ENCODE peak calls at places on chromosomes 7 and 10, in four cellular contexts. B, X, K and E are unnamed samples.

GRCh38 chr7:148303295-148304013 is 287.1 kb upstream of the C7orf33 start:
- DNase-seq in X (no peak), B (no peak), K (no peak), E (no peak)

GRCh38 chr7:24764972-24765744 is 7.9 kb upstream of the GSDME start:
- DNase-seq in B (no peak), X (no peak), K (no peak), E (no peak)

GRCh38 chr10:92544296-92544695 is 29.6 kb downstream of the IDE start:
- DNase-seq in B (no peak), X (peak), K (no peak), E (no peak)

GRCh38 chr7:54839538-54840213 is 80.7 kb upstream of the SEC61G start:
- DNase-seq in B (no peak), K (no peak), X (peak), E (no peak)

GRCh38 chr7:84906889-84907288 is 280.0 kb downstream of the SEMA3D start:
- DNase-seq in K (no peak), B (no peak), X (no peak), E (no peak)

GRCh38 chr10:28551086-28551485 is 18.2 kb downstream of the WAC start:
- DNase-seq in K (no peak), B (no peak), X (no peak), E (no peak)

GRCh38 chr10:117374506-117375359 is 507 bp downstream of the PDZD8 start:
- DNase-seq in K (no peak), X (peak), B (peak), E (no peak)

GRCh38 chr10:86349940-86350630 is 16.5 kb downstream of the GRID1 start:
- DNase-seq in B (no peak), K (no peak), X (no peak), E (no peak)

GRCh38 chr10:102261842-102262241 is 16.5 kb downstream of the GBF1 start:
- DNase-seq in X (no peak), K (no peak), B (no peak), E (no peak)

DNA sequence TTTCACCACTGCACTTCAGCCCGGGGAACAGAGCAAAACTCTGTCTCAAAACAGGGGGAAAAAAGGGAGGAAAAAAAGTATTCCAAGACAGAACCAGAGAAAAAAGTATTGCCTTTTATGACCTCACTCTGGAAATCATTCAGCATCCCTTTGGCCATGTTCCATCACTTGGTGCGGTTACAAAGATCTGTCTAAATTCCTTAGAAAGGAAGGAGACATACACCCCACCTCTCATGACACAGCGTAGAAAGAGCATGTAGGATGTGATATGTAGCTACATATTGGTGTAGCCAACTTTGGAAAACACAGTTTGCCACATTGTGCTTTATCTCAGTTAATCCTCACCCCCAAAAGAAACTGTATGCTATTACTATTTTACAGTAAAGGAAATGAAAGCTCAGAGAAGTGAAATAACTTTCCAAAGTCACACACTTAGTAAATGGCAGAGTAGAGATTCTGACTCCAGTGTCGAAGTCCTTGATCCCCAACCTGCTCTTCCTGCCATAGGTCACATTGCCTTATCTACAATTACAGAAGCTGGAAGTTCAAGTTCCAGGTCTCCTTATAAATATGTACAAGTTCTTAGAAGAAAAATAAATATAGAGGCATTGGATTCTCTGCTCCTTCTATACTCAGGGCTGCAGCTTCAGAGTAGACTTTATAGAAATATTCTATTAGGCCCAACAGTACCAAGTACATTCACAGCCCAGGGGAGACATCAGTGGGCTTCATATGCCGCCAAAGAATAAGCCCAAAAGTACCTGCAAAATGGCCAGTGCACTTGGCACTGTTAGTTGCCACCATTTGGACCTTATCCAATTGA is 91.6 kb upstream of the KMT2E start:
- DNase-seq in B (no peak), X (no peak), K (no peak), E (peak)
- H3K27ac ChIP-seq in B (no peak), X (no peak), K (no peak), E (no peak)

GRCh38 chr7:132061931-132062330 is 505.5 kb upstream of the PODXL start:
- DNase-seq in B (no peak), K (no peak), X (no peak), E (no peak)
- H3K27ac ChIP-seq in B (no peak), K (no peak), X (no peak), E (no peak)

GRCh38 chr7:86667732-86668131 is 24.0 kb downstream of the GRM3 start:
- DNase-seq in K (no peak), X (peak), B (no peak), E (no peak)
- H3K27ac ChIP-seq in K (no peak), X (no peak), B (no peak), E (no peak)

GRCh38 chr7:134827436-134827835 is 48.0 kb downstream of the CALD1 start:
- DNase-seq in X (no peak), K (no peak), B (no peak), E (no peak)
- H3K27ac ChIP-seq in X (no peak), K (no peak), B (no peak), E (no peak)

DNA sequence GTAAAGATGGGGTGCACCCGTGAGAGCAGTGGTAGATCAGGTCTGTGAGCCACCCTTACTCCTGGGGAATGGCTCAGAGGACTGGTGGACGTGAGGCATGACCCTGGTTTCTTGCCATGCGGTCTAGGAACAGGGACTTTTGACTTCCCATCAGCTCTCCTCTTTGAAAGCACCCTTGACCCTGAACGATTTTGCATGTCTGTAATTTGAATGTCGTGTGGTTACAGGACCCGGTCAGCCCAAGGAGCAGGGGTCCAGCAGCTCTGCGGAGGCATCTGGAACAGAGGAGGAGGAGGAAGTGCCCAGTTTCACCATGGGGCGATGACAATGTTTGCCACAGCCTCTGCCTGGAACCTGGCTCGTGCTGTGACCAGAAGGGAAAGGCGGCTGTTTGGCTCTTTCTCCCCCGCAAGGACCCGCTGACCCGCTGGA is 8.6 kb upstream of the ORAI2 start:
- DNase-seq in X (no peak), K (no peak), B (no peak), E (no peak)
- H3K27ac ChIP-seq in X (no peak), K (no peak), B (peak), E (no peak)

GRCh38 chr10:69181433-69181832 is 1.4 kb downstream of the SUPV3L1 start:
- DNase-seq in X (no peak), B (no peak), K (no peak), E (no peak)
- H3K27ac ChIP-seq in X (no peak), B (peak), K (no peak), E (no peak)

GRCh38 chr10:100173035-100173434 is 12.8 kb downstream of the ERLIN1 start:
- DNase-seq in X (no peak), B (no peak), K (no peak), E (no peak)

GRCh38 chr10:100163704-100164621 is 21.9 kb downstream of the ERLIN1 start:
- DNase-seq in B (no peak), X (no peak), K (no peak), E (no peak)

GRCh38 chr10:100172349-100172748 is 13.5 kb downstream of the ERLIN1 start:
- DNase-seq in K (no peak), X (no peak), B (no peak), E (no peak)

GRCh38 chr10:100168313-100168643 is 17.6 kb downstream of the ERLIN1 start:
- DNase-seq in K (no peak), B (no peak), X (no peak), E (no peak)

GRCh38 chr10:100167521-100168312 is 18.1 kb downstream of the ERLIN1 start:
- DNase-seq in B (peak), K (no peak), X (no peak), E (no peak)
- H3K27ac ChIP-seq in B (peak), K (no peak), X (no peak), E (no peak)

DNA sequence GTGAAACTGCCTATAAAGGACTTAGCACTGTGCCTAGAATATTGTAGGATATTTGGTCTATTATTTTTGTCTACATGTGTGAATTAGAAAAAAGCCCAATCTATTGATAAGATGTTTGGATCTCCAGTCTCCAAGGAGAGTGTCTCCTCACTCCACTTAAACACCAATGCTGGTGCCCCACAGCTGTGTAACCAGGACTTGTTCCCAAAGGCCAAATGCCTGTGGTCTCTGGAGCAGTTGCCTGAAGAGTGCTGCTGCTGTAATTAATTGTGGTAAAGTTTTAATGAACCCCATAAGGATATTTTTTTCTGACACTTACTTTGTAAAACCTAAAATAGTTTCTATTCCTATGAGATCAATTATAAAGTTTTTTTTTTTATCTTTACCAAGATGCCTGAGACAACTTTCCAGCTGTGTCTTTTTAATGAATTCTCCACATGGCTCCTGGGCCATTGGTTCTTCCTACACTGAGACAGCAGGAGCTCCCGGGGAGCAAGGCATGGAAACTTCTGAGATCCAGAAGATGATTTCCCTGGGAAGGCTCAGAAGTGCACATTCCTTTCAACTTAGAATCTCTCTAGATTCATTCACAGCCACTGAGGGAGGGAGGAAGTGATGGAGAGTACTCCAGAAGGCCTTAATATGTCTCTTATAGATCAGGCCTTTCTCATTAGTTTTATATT is 11.2 kb upstream of the OR2A5 start:
- DNase-seq in K (no peak), X (no peak), B (no peak), E (no peak)
- H3K27ac ChIP-seq in K (no peak), X (no peak), B (no peak), E (no peak)

DNA sequence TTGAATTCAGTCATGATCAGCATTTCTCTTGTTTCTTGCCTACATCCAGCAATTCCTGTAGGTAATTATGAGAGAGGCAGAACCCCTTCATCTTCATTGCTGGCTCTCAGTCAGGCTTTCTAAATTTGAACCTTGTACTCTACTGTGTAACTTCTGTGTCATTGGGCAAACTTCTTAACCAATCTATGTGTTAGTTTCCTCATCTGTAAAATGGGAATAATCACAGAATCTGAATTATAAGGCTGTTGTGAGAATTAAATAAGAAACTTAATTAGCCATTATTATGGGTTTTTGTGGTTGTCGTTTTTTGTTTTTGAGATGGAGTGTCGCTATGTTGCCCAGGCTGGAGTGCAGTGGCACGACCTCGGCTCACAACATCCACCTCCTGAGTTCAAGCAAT is 11.5 kb upstream of the GALNT11 start:
- DNase-seq in X (no peak), K (no peak), B (no peak), E (no peak)
- H3K27ac ChIP-seq in X (no peak), K (no peak), B (no peak), E (no peak)

GRCh38 chr10:79329529-79329928 is 17.7 kb upstream of the PPIF start:
- DNase-seq in X (no peak), K (no peak), B (no peak), E (no peak)
- H3K27ac ChIP-seq in X (no peak), K (no peak), B (no peak), E (no peak)